ENCODE peak calls at places on chromosomes 3 and 15, in nine cellular contexts. M is cardiac fibroblast, C is T-helper 17 cell, I is spleen, X is choroid plexus epithelial cell, L is NCI-H2029, B is substantia nigra, A is neural crest cell, U is nephron progenitor cell. N is an unnamed sample.

GRCh38 chr3:193016437-193016887 is 98.8 kb upstream of the MB21D2 start:
- DNase-seq in M (peak; percentile 23), C (no peak), I (no peak), X (peak; percentile 42), L (peak; percentile 92), B (no peak), A (no peak), U (no peak), N (no peak)

GRCh38 chr3:40262331-40262730 is 47.2 kb upstream of the EIF1B start:
- DNase-seq in M (no peak), C (no peak), I (no peak), X (no peak), L (no peak), B (no peak), A (no peak), U (no peak), N (no peak)

GRCh38 chr3:112327371-112327951 is 5.5 kb upstream of the CD200 start:
- DNase-seq in M (peak; percentile 84), C (no peak), I (no peak), X (peak; percentile 89), L (no peak), B (no peak), A (no peak), U (no peak), N (peak; percentile 4)

GRCh38 chr3:132535575-132536441 is 61.3 kb upstream of the ACKR4 start:
- DNase-seq in M (peak; percentile 94), C (peak; percentile 10), I (no peak), X (peak; percentile 95), L (peak; percentile 33), B (peak; percentile 15), A (peak; percentile 53), U (peak; percentile 63), N (no peak)

GRCh38 chr3:149339931-149340309 is 6.5 kb upstream of the TM4SF18 start:
- DNase-seq in M (peak; percentile 99), C (no peak), I (peak; percentile 83), X (peak; percentile 96), L (peak; percentile 58), B (no peak), A (no peak), U (no peak), N (peak; percentile 23)

GRCh38 chr15:63402498-63403253 is 21.0 kb upstream of the CA12 start:
- DNase-seq in M (peak; percentile 75), C (no peak), I (no peak), X (peak; percentile 65), L (no peak), B (no peak), A (no peak), U (no peak), N (no peak)

GRCh38 chr15:40192942-40193341 is 32.1 kb downstream of the BUB1B start:
- DNase-seq in M (peak; percentile 65), C (no peak), I (no peak), X (peak; percentile 34), L (no peak), B (no peak), A (no peak), U (no peak), N (no peak)

GRCh38 chr3:197426161-197426566 is 127.8 kb upstream of the DLG1 start:
- DNase-seq in M (peak; percentile 47), C (no peak), I (no peak), X (peak; percentile 51), L (no peak), B (no peak), A (no peak), U (no peak), N (no peak)

GRCh38 chr3:115615451-115615850 is 7.9 kb upstream of the GAP43 start:
- DNase-seq in M (no peak), C (no peak), I (no peak), X (no peak), L (peak; percentile 52), B (no peak), A (no peak), U (no peak), N (no peak)

N was measured in NCI-H510A.